ENCODE peak calls at places on chromosomes 6 and 20, in four cellular contexts. P is RWPE1, T is AG08396, D is astrocyte of the spinal cord. N is an unnamed sample.

GRCh38 chr6:42423244-42423643 is 28.5 kb downstream of the TRERF1 start:
- DNase-seq in P (no peak), T (no peak), D (no peak), N (no peak)

GRCh38 chr6:55016261-55016660 is 158.1 kb upstream of the HCRTR2 start:
- DNase-seq in P (no peak), T (no peak), D (no peak), N (no peak)

GRCh38 chr20:37437676-37438075 is 83.4 kb upstream of the NNAT start:
- DNase-seq in P (no peak), T (no peak), D (no peak), N (no peak)

GRCh38 chr20:25049261-25050060 is 8.5 kb downstream of the ACSS1 start:
- DNase-seq in P (no peak), T (no peak), D (no peak), N (peak)

GRCh38 chr6:109417646-109418045 is 22.8 kb downstream of the PPIL6 start:
- DNase-seq in P (no peak), T (no peak), D (no peak), N (no peak)

GRCh38 chr6:77231438-77232305 is 231.6 kb downstream of the HTR1B start:
- DNase-seq in P (no peak), T (no peak), D (peak), N (no peak)

GRCh38 chr20:46220808-46221207 is 87.5 kb downstream of the CDH22 start:
- DNase-seq in P (peak), T (no peak), D (no peak), N (no peak)

GRCh38 chr20:46011631-46012482 is 3.1 kb downstream of the MMP9 start:
- DNase-seq in P (no peak), T (peak), D (no peak), N (no peak)

GRCh38 chr6:155693573-155694428 is 238.2 kb upstream of the NOX3 start:
- DNase-seq in P (no peak), T (no peak), D (no peak), N (no peak)

GRCh38 chr6:163429858-163430448 is 15.4 kb downstream of the QKI start:
- DNase-seq in P (no peak), T (no peak), D (no peak), N (no peak)

GRCh38 chr6:31826793-31827285 is 699 bp upstream of the HSPA1B start:
- DNase-seq in P (peak), T (peak), D (no peak), N (peak)

N was measured in coronary artery.